ENCODE peak calls at places on chromosomes 16 and 17, in eight cellular contexts. I is astrocyte of the cerebellum; U is fibroblast of mammary gland; Q is CD4-positive, CD25-positive, alpha-beta regulatory T cell; H is breast epithelium; C is tibial nerve; K is uterus; R is kidney. L is an unnamed sample.

GRCh38 chr16:70429888-70430666 is 8.8 kb downstream of the ST3GAL2 start:
- DNase-seq in I (no peak), U (no peak), Q (no peak), H (no peak), C (no peak), K (no peak), R (no peak), L (no peak)

GRCh38 chr16:80932725-80933124 is 74.0 kb downstream of the CMC2 start:
- DNase-seq in I (peak), U (peak), Q (no peak), H (no peak), C (no peak), K (peak), R (peak), L (peak)

GRCh38 chr16:88634141-88634993 is 4.0 kb upstream of the IL17C start:
- DNase-seq in I (no peak), U (peak), Q (peak), H (no peak), C (no peak), K (peak), R (peak), L (no peak)

GRCh38 chr17:29357821-29358232 is 32.3 kb upstream of the TAOK1 start:
- DNase-seq in I (no peak), U (peak), Q (no peak), H (no peak), C (no peak), K (no peak), R (no peak), L (no peak)

GRCh38 chr16:27723711-27724490 is 174.0 kb downstream of the KATNIP start:
- DNase-seq in I (no peak), U (no peak), Q (no peak), H (no peak), C (no peak), K (no peak), R (peak), L (no peak)

GRCh38 chr16:81778861-81779539 is at the start of gene PLCG2:
- DNase-seq in I (no peak), U (peak), Q (peak), H (peak), C (peak), K (peak), R (peak), L (no peak)

GRCh38 chr16:27253526-27253930 is 15.0 kb downstream of the NSMCE1 start:
- DNase-seq in I (peak), U (peak), Q (no peak), H (no peak), C (no peak), K (no peak), R (no peak), L (peak)

GRCh38 chr16:27242868-27243590 is 25.5 kb downstream of the NSMCE1 start:
- DNase-seq in I (peak), U (peak), Q (peak), H (no peak), C (no peak), K (peak), R (peak), L (peak)

GRCh38 chr17:37067555-37068111 is 118.9 kb downstream of the AATF start:
- DNase-seq in I (peak), U (peak), Q (no peak), H (peak), C (peak), K (no peak), R (peak), L (peak)

GRCh38 chr17:2436516-2436915 is 35.7 kb upstream of the MNT start:
- DNase-seq in I (no peak), U (no peak), Q (no peak), H (no peak), C (no peak), K (no peak), R (no peak), L (no peak)

GRCh38 chr16:86222965-86223551 is 287.3 kb upstream of the FOXF1 start:
- DNase-seq in I (peak), U (peak), Q (no peak), H (no peak), C (no peak), K (no peak), R (no peak), L (no peak)

GRCh38 chr17:58007781-58008706 is 998 bp upstream of the SRSF1 start:
- DNase-seq in I (no peak), U (no peak), Q (no peak), H (no peak), C (no peak), K (peak), R (peak), L (no peak)

GRCh38 chr16:55328611-55329569 is 4.9 kb downstream of the IRX6 start:
- DNase-seq in I (no peak), U (no peak), Q (no peak), H (no peak), C (no peak), K (no peak), R (no peak), L (no peak)

GRCh38 chr16:24497405-24497804 is 42.0 kb upstream of the RBBP6 start:
- DNase-seq in I (no peak), U (no peak), Q (no peak), H (no peak), C (no peak), K (no peak), R (no peak), L (no peak)

GRCh38 chr16:84423416-84423837 is 55.1 kb downstream of the ATP2C2 start:
- DNase-seq in I (no peak), U (peak), Q (no peak), H (no peak), C (no peak), K (no peak), R (no peak), L (peak)

GRCh38 chr16:4949986-4950385 is 8.1 kb upstream of the SEC14L5 start:
- DNase-seq in I (no peak), U (no peak), Q (no peak), H (no peak), C (no peak), K (no peak), R (no peak), L (no peak)

GRCh38 chr17:17836818-17837379 is at the start of gene SREBF1:
- DNase-seq in I (no peak), U (no peak), Q (no peak), H (no peak), C (no peak), K (peak), R (peak), L (no peak)

GRCh38 chr17:74898376-74898946 is 5.0 kb upstream of the FADS6 start:
- DNase-seq in I (no peak), U (no peak), Q (no peak), H (no peak), C (no peak), K (no peak), R (no peak), L (no peak)

GRCh38 chr17:74892974-74893911 is at the start of gene FADS6:
- DNase-seq in I (no peak), U (no peak), Q (no peak), H (no peak), C (no peak), K (no peak), R (no peak), L (no peak)

GRCh38 chr17:74892013-74892841 is 1.2 kb downstream of the FADS6 start:
- DNase-seq in I (no peak), U (no peak), Q (no peak), H (no peak), C (no peak), K (no peak), R (no peak), L (no peak)

GRCh38 chr17:74890554-74890953 is 2.9 kb downstream of the FADS6 start:
- DNase-seq in I (no peak), U (no peak), Q (no peak), H (no peak), C (no peak), K (no peak), R (no peak), L (no peak)

GRCh38 chr17:74893936-74894671 is 671 bp upstream of the FADS6 start:
- DNase-seq in I (no peak), U (no peak), Q (no peak), H (no peak), C (no peak), K (no peak), R (no peak), L (no peak)
- H3K4me3 ChIP-seq in I (no peak), U (no peak), Q (no peak), H (peak), C (peak), K (no peak), R (no peak), L (no peak)

DNA sequence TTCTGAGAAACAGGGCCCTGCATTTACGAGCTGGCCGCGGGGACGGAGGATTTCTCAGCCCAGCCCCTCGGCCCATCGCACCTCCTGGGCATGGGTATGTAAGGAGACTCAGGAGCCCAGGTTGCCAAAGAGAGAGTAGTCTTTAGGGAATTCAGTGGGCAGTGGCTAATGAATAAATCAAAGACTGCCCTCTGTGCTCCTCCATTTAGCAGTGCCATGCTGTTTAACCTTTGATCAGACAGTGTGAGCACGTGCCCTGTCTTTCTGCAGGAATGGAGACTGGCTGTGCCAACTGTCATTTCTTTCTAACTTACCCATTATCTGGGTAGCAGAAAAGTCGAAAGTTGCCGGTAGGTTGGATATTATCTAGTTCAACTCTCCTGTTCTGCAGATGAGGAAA is 62.4 kb downstream of the CDRT4 start:
- DNase-seq in I (no peak), U (no peak), Q (no peak), H (no peak), C (no peak), K (no peak), R (no peak), L (peak)
- H3K4me3 ChIP-seq in I (no peak), U (no peak), Q (no peak), H (no peak), C (no peak), K (no peak), R (no peak), L (no peak)

DNA sequence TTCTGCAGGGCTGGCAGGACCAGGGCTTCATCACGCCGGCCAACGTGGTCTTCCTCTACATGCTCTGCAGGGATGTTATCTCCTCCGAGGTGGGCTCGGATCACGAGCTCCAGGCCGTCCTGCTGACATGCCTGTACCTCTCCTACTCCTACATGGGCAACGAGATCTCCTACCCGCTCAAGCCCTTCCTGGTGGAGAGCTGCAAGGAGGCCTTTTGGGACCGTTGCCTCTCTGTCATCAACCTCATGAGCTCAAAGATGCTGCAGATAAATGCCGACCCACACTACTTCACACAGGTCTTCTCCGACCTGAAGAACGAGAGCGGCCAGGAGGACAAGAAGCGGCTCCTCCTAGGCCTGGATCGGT is 1.4 kb downstream of the CDK5R1 start:
- DNase-seq in I (no peak), U (no peak), Q (no peak), H (no peak), C (no peak), K (no peak), R (no peak), L (no peak)
- H3K4me3 ChIP-seq in I (peak), U (no peak), Q (peak), H (no peak), C (no peak), K (no peak), R (no peak), L (no peak)

DNA sequence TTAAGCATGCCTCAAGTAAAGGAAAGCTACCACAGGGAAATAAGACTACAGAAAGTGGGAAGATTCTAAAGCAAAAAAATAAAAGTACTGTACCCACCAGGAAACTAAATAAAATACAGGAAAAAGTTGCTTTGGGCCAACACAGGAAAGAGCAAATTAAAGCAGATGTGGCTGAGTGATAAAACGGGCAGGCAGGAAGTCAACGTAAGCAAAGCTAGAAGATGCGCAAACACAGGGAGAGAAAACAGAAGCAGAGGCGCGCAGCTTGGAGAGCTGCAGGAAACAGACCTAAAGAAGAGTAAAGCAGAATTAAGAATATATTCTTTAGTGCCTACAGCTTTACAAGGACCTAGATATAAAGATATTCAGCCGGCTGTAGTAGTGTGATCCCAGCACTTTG is 21.7 kb downstream of the USP36 start:
- DNase-seq in I (no peak), U (no peak), Q (peak), H (no peak), C (no peak), K (no peak), R (no peak), L (no peak)
- H3K4me3 ChIP-seq in I (no peak), U (no peak), Q (peak), H (no peak), C (no peak), K (no peak), R (peak), L (no peak)

GRCh38 chr17:75183999-75184884 is 1.5 kb upstream of the SUMO2 start:
- DNase-seq in I (no peak), U (no peak), Q (no peak), H (no peak), C (no peak), K (no peak), R (no peak), L (no peak)

GRCh38 chr17:75182569-75183436 is at the start of gene SUMO2:
- DNase-seq in I (peak), U (peak), Q (peak), H (peak), C (peak), K (peak), R (peak), L (peak)

GRCh38 chr17:75181110-75181509 is 1.6 kb downstream of the SUMO2 start:
- DNase-seq in I (no peak), U (no peak), Q (no peak), H (no peak), C (no peak), K (no peak), R (no peak), L (no peak)

GRCh38 chr17:75182319-75182568 is 515 bp downstream of the SUMO2 start:
- DNase-seq in I (no peak), U (no peak), Q (no peak), H (no peak), C (no peak), K (no peak), R (peak), L (no peak)

DNA sequence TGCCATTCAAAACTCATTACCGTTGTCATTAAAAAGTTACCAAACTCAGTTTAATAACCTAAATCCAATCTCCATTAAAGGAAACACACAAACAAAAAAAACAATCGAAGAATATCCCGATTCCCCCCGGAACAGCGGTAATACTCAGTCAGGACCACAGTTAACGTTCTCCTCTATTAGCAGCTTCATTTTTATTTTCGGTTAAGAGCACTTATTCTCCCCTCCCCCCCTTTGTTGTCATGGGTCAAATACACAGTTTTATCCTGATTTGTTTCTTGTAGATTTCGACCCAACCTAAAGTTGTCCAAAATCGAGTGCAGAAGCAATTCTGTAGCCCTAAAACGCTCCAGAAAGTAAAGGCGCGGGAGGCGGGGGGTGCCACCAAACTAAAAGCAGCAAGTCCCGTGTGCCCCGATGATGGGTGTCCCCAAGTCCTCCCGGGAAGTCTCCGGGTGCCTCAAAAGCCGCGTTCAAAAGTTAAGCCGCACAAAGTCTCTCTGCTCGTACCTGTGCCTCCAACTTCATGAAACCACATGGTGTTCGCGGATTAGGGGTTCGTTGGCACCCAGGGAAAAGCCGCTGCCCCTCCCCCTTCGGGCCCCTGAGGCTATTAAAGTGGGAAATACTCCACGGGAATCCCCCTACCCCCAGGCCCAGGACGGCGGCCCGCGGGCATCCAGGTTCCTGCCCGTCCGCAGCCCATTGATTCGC is 996 bp downstream of the SUMO2 start:
- DNase-seq in I (no peak), U (no peak), Q (peak), H (no peak), C (no peak), K (no peak), R (no peak), L (no peak)
- H3K4me3 ChIP-seq in I (peak), U (peak), Q (peak), H (peak), C (peak), K (peak), R (peak), L (peak)